ENCODE peak calls at places on chromosome 17, in five cellular contexts. E is GM23248, Z is K562, A is endothelial cell of umbilical vein, N is H9. Y is an unnamed sample.

GRCh38 chr17:76585048-76585648 is 512 bp downstream of the ST6GALNAC2 start:
- DNase-seq in E (peak), Z (no peak), A (no peak), N (peak), Y (peak)

GRCh38 chr17:339193-340061 is 13.2 kb downstream of the RPH3AL start:
- DNase-seq in E (no peak), Z (no peak), A (no peak), N (peak), Y (no peak)

GRCh38 chr17:67528751-67529436 is 151.8 kb downstream of the PITPNC1 start:
- DNase-seq in E (peak), Z (no peak), A (peak), N (peak), Y (peak)

GRCh38 chr17:59431606-59432005 is 100.2 kb downstream of the YPEL2 start:
- DNase-seq in E (no peak), Z (no peak), A (peak), N (no peak), Y (no peak)

GRCh38 chr17:19799796-19800195 is 51.7 kb upstream of the ALDH3A1 start:
- DNase-seq in E (no peak), Z (no peak), A (no peak), N (no peak), Y (no peak)

GRCh38 chr17:69638516-69638915 is 224.0 kb downstream of the MAP2K6 start:
- DNase-seq in E (no peak), Z (no peak), A (peak), N (no peak), Y (no peak)

GRCh38 chr17:40498281-40499084 is 2.9 kb downstream of the TNS4 start:
- DNase-seq in E (peak), Z (no peak), A (no peak), N (no peak), Y (no peak)

GRCh38 chr17:17305282-17305801 is 2.2 kb downstream of the NT5M start:
- DNase-seq in E (no peak), Z (peak), A (no peak), N (no peak), Y (no peak)

GRCh38 chr17:75764711-75765421 is at the start of gene GALK1:
- DNase-seq in E (peak), Z (peak), A (peak), N (peak), Y (peak)

GRCh38 chr17:48037924-48038323 is 327 bp upstream of the COPZ2 start:
- DNase-seq in E (peak), Z (no peak), A (peak), N (peak), Y (no peak)

GRCh38 chr17:33112763-33113162 is 121.1 kb downstream of the SPACA3 start:
- DNase-seq in E (peak), Z (no peak), A (no peak), N (no peak), Y (peak)

GRCh38 chr17:2776589-2777241 is 19.5 kb upstream of the RAP1GAP2 start:
- DNase-seq in E (peak), Z (no peak), A (no peak), N (peak), Y (no peak)

GRCh38 chr17:19311421-19312215 is 50.9 kb downstream of the B9D1 start:
- DNase-seq in E (peak), Z (no peak), A (peak), N (no peak), Y (peak)

GRCh38 chr17:40491486-40491885 is 9.9 kb downstream of the TNS4 start:
- DNase-seq in E (no peak), Z (no peak), A (no peak), N (peak), Y (no peak)

GRCh38 chr17:58436805-58437239 is 19.5 kb upstream of the RNF43 start:
- DNase-seq in E (no peak), Z (peak), A (no peak), N (no peak), Y (no peak)

GRCh38 chr17:75980188-75981018 is 1.4 kb downstream of the TEN1 start:
- DNase-seq in E (peak), Z (peak), A (no peak), N (no peak), Y (peak)

GRCh38 chr17:1232786-1233185 is 37.5 kb upstream of the BHLHA9 start:
- DNase-seq in E (peak), Z (no peak), A (no peak), N (no peak), Y (peak)

GRCh38 chr17:41518789-41519449 is at the start of gene KRT15:
- DNase-seq in E (peak), Z (no peak), A (no peak), N (no peak), Y (no peak)

GRCh38 chr17:74243013-74243755 is 29.8 kb downstream of the TTYH2 start:
- DNase-seq in E (no peak), Z (no peak), A (no peak), N (no peak), Y (no peak)

GRCh38 chr17:57577751-57578607 is 167.1 kb downstream of the CCDC182 start:
- DNase-seq in E (peak), Z (no peak), A (no peak), N (no peak), Y (peak)

GRCh38 chr17:28227278-28228108 is 91.5 kb upstream of the TMEM97 start:
- DNase-seq in E (peak), Z (no peak), A (no peak), N (peak), Y (peak)

GRCh38 chr17:9875441-9875840 is 29.6 kb downstream of the RCVRN start:
- DNase-seq in E (peak), Z (no peak), A (no peak), N (peak), Y (peak)

GRCh38 chr17:82598256-82599011 is 49.8 kb downstream of the WDR45B start:
- DNase-seq in E (peak), Z (no peak), A (no peak), N (no peak), Y (peak)

GRCh38 chr17:74769266-74769855 is 6.8 kb downstream of the NAT9 start:
- DNase-seq in E (no peak), Z (no peak), A (no peak), N (no peak), Y (no peak)

GRCh38 chr17:35345926-35346771 is 27.3 kb downstream of the SLFN11 start:
- DNase-seq in E (peak), Z (peak), A (peak), N (peak), Y (peak)

GRCh38 chr17:3511841-3512511 is 36.2 kb downstream of the ASPA start:
- DNase-seq in E (peak), Z (no peak), A (no peak), N (no peak), Y (no peak)

GRCh38 chr17:14061666-14062560 is 7.4 kb upstream of the COX10 start:
- DNase-seq in E (peak), Z (no peak), A (peak), N (no peak), Y (peak)
- H2AFZ ChIP-seq in E (peak), Z (no peak), A (peak), N (no peak), Y (no peak)

GRCh38 chr17:61396586-61397085 is 3.0 kb upstream of the TBX2 start:
- DNase-seq in E (peak), Z (no peak), A (no peak), N (no peak), Y (peak)

GRCh38 chr17:61393904-61394629 is 5.6 kb upstream of the TBX2 start:
- DNase-seq in E (peak), Z (peak), A (no peak), N (no peak), Y (peak)

GRCh38 chr17:61395983-61396585 is 3.6 kb upstream of the TBX2 start:
- DNase-seq in E (peak), Z (no peak), A (no peak), N (no peak), Y (peak)

GRCh38 chr17:61394630-61395408 is 4.8 kb upstream of the TBX2 start:
- DNase-seq in E (no peak), Z (no peak), A (no peak), N (no peak), Y (no peak)

DNA sequence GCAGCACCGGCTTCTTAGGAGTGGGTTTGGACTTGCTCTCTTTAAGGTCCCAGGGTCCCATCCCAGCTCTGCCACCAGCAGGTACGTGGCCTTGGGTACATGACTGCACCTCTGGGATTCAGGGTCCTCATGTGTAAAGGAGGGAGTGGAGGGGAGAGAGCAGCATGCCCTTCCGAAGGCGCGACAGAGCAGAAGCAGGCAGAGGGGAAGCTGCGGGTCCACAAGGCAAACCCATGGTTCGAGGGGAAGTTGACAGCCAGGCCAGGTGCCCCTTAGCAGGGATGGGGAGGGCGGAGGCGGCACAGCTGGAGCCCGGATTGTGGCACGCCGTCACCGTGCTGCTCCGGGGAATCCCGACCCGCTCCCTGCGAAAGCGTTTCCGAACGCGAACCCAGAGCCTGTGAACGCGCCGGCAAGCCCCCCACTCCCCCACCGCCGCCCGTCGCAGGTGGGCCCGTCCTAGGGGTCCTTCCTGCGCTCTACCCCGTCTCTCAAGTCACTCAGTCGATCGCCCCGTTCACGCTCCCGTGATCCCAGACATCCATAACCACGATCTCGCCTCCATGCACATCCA is 4.1 kb upstream of the TBX2 start:
- DNase-seq in E (no peak), Z (no peak), A (no peak), N (peak), Y (no peak)
- H2AFZ ChIP-seq in E (no peak), Z (no peak), A (no peak), N (no peak), Y (no peak)

GRCh38 chr17:13437966-13438779 is 163.6 kb downstream of the HS3ST3A1 start:
- DNase-seq in E (peak), Z (no peak), A (no peak), N (no peak), Y (peak)
- H2AFZ ChIP-seq in E (no peak), Z (no peak), A (no peak), N (no peak), Y (no peak)

GRCh38 chr17:44568311-44568710 is 11.0 kb downstream of the FZD2 start:
- DNase-seq in E (no peak), Z (no peak), A (no peak), N (no peak), Y (no peak)
- H2AFZ ChIP-seq in E (no peak), Z (no peak), A (no peak), N (no peak), Y (no peak)

DNA sequence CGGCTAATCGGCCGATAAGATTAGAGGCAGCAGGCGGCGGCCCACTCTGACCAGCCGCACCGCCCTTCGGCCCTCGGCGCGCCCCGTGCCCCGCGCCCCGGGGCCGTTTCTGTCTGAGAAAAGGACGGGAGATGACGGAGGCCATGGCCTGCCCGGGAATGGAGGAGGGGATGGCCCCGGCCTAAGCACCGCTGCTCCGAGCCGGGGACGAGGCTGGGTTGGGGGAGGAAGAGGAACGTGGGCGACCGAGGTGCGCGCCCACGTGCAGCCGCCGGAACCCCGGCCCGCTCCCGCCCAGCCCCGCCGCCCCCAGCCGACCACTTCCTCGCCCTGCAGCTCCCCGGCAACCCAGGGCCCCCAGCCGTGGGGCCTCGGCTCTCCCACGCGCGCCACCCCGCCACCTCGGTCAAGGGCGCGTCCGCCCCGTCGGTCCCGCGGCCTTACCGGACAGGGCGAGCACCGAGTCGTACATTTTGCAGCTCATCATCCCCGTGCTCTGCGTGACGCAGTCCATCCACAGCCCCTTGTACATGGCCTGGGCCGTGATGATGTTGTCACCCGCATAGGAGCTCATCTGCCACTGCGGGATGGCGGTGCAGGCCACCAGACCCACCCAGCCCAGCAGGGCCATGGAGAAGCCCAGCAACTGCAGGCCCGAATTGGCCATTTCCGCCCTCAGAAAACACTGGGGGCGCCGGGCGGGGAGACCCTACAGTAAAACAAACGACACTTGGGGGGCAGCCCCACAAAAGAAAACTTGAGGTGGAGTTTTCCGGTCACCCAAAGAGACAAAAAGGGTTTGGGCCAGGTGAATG is 694 bp downstream of the CLDN7 start:
- DNase-seq in E (peak), Z (no peak), A (no peak), N (no peak), Y (no peak)
- H2AFZ ChIP-seq in E (peak), Z (no peak), A (peak), N (no peak), Y (peak)

GRCh38 chr17:49738456-49739163 is 25.3 kb downstream of the FAM117A start:
- DNase-seq in E (no peak), Z (no peak), A (no peak), N (no peak), Y (no peak)
- H2AFZ ChIP-seq in E (no peak), Z (no peak), A (no peak), N (no peak), Y (no peak)

Y was measured in fibroblast of lung.